ENCODE peak calls at places on chromosomes 3 and 15, in eight cellular contexts. W is activated CD4-positive, alpha-beta T cell treated with anti-CD3 and anti-CD28 coated beads, Interleukin-2, amount 50 U/mL, for 4 hours; H is H7; Y is epithelial cell of esophagus; J is endothelial cell; P is cardiac muscle cell; V is stimulated activated CD4-positive, alpha-beta T cell treated with anti-CD3 and anti-CD28 coated beads, TNF-alpha, amount 100 ng/mL, for 1 hour; O is heart left ventricle. D is an unnamed sample.

GRCh38 chr3:157175678-157176077 is 15.7 kb upstream of the CCNL1 start:
- DNase-seq in V (no peak), H (peak), J (peak), O (no peak), W (no peak), Y (peak), P (no peak), D (no peak)

GRCh38 chr15:63422891-63423290 is 41.2 kb upstream of the CA12 start:
- DNase-seq in J (no peak), O (no peak), H (no peak), P (no peak), Y (no peak), V (no peak), W (no peak), D (no peak)

GRCh38 chr3:197353001-197353866 is 54.8 kb upstream of the DLG1 start:
- DNase-seq in H (no peak), O (no peak), V (no peak), Y (no peak), P (no peak), J (no peak), W (no peak), D (no peak)

GRCh38 chr3:45819543-45819942 is 22.4 kb downstream of the LZTFL1 start:
- DNase-seq in V (no peak), Y (peak), O (no peak), H (no peak), J (no peak), P (no peak), W (no peak), D (no peak)

GRCh38 chr3:49519266-49519665 is 35.0 kb upstream of the BSN start:
- DNase-seq in Y (no peak), W (no peak), P (peak), J (no peak), H (no peak), O (no peak), V (no peak), D (no peak)

GRCh38 chr15:88247914-88248313 is 8.6 kb downstream of the NTRK3 start:
- DNase-seq in Y (no peak), P (no peak), J (no peak), V (no peak), H (no peak), W (no peak), O (no peak), D (no peak)

GRCh38 chr3:46477145-46477544 is 12.4 kb upstream of the LTF start:
- DNase-seq in J (no peak), H (peak), P (no peak), W (no peak), Y (no peak), O (peak), V (no peak), D (no peak)

GRCh38 chr15:70142322-70143191 is 44.8 kb upstream of the TLE3 start:
- DNase-seq in O (peak), W (no peak), V (no peak), J (no peak), P (peak), H (no peak), Y (no peak), D (no peak)

GRCh38 chr3:61009025-61009424 is 242.2 kb downstream of the FHIT start:
- DNase-seq in J (no peak), V (no peak), P (no peak), Y (no peak), H (peak), O (no peak), W (no peak), D (no peak)

GRCh38 chr3:31871939-31872507 is 109.0 kb downstream of the OSBPL10 start:
- DNase-seq in J (no peak), H (no peak), P (no peak), O (no peak), V (no peak), Y (no peak), W (no peak), D (no peak)

GRCh38 chr15:39744334-39745103 is 38.1 kb downstream of the FSIP1 start:
- DNase-seq in P (no peak), J (no peak), V (no peak), Y (no peak), W (no peak), O (no peak), H (peak), D (no peak)

GRCh38 chr3:151434151-151434890 is 26.5 kb downstream of the IGSF10 start:
- DNase-seq in V (no peak), P (peak), H (no peak), O (no peak), J (no peak), Y (peak), W (no peak), D (no peak)

GRCh38 chr3:42701371-42702065 is 1.1 kb downstream of the HHATL start:
- DNase-seq in V (peak), P (peak), H (peak), J (peak), O (peak), W (peak), Y (peak), D (no peak)

GRCh38 chr3:183185696-183186095 is 23.2 kb upstream of the LAMP3 start:
- DNase-seq in J (no peak), O (no peak), H (no peak), W (no peak), P (peak), V (no peak), Y (peak), D (no peak)

GRCh38 chr3:41290736-41291135 is 91.4 kb downstream of the CTNNB1 start:
- DNase-seq in H (no peak), W (no peak), Y (no peak), J (no peak), P (peak), V (no peak), O (no peak), D (no peak)

GRCh38 chr3:193897288-193897687 is 238.7 kb upstream of the HES1 start:
- DNase-seq in Y (no peak), H (no peak), W (no peak), P (peak), V (no peak), J (no peak), O (peak), D (no peak)

GRCh38 chr3:28012830-28013229 is 228.6 kb upstream of the CMC1 start:
- DNase-seq in V (no peak), Y (no peak), P (peak), W (no peak), O (no peak), J (no peak), H (no peak), D (no peak)

D was measured in NCI-H187 treated with DMSO at 0.1 percent for 48 hours.